ENCODE peak calls at places on chromosome 7, in four cellular contexts. I is anterior cingulate cortex, W is AG08396, T is substantia nigra. Y is an unnamed sample.

GRCh38 chr7:28807396-28807994 is 150.6 kb downstream of the TRIL start:
- DNase-seq in I (no peak), W (no peak), T (no peak), Y (no peak)

GRCh38 chr7:41005381-41005901 is 697.4 kb downstream of the INHBA start:
- DNase-seq in I (no peak), W (peak; percentile 39), T (no peak), Y (no peak)

GRCh38 chr7:33793616-33794015 is 111.7 kb upstream of the BMPER start:
- DNase-seq in I (no peak), W (no peak), T (no peak), Y (no peak)

GRCh38 chr7:68547794-68548193 is 1050.5 kb upstream of the AUTS2 start:
- DNase-seq in I (no peak), W (no peak), T (no peak), Y (no peak)

GRCh38 chr7:158648787-158649186 is 55.8 kb downstream of the NCAPG2 start:
- DNase-seq in I (no peak), W (no peak), T (no peak), Y (no peak)

GRCh38 chr7:116525298-116525912 is 569 bp downstream of the CAV1 start:
- DNase-seq in I (no peak), W (peak; percentile 27), T (peak; percentile 13), Y (peak; percentile 23)

GRCh38 chr7:4993471-4993870 is 34.5 kb upstream of the MMD2 start:
- DNase-seq in I (no peak), W (no peak), T (no peak), Y (no peak)

GRCh38 chr7:31114593-31115343 is 62.7 kb downstream of the ADCYAP1R1 start:
- DNase-seq in I (no peak), W (peak; percentile 50), T (no peak), Y (no peak)

GRCh38 chr7:142459557-142459963 is 201.7 kb upstream of the PRSS58 start:
- DNase-seq in I (no peak), W (peak; percentile 67), T (peak; percentile 26), Y (no peak)

GRCh38 chr7:111985802-111986201 is 220.4 kb downstream of the DOCK4 start:
- DNase-seq in I (no peak), W (no peak), T (no peak), Y (no peak)

GRCh38 chr7:125255793-125256192 is 326.2 kb upstream of the POT1 start:
- DNase-seq in I (no peak), W (no peak), T (no peak), Y (no peak)

GRCh38 chr7:127578036-127578684 is 7.2 kb downstream of the GCC1 start:
- DNase-seq in I (no peak), W (peak; percentile 57), T (no peak), Y (no peak)

GRCh38 chr7:149855368-149856305 is 17.5 kb downstream of the ZNF862 start:
- DNase-seq in I (no peak), W (peak; percentile 43), T (no peak), Y (no peak)

GRCh38 chr7:141133646-141134045 is 59.8 kb downstream of the TMEM178B start:
- DNase-seq in I (no peak), W (no peak), T (no peak), Y (no peak)

GRCh38 chr7:158568974-158569857 is 18.4 kb downstream of the PTPRN2 start:
- DNase-seq in I (no peak), W (no peak), T (no peak), Y (no peak)